ENCODE peak calls at places on chromosomes 7 and 10, in five cellular contexts. Y, E, P, W and X are unnamed samples.
A peak's percentile ranks its signal among the peaks of the same experiment; 100 is the strongest.

GRCh38 chr10:96422525-96422924 is 63.7 kb upstream of the OPALIN start:
- DNase-seq in E (no peak), W (no peak), Y (no peak), P (no peak), X (no peak)

GRCh38 chr10:24333736-24334135 is 124.8 kb downstream of the KIAA1217 start:
- DNase-seq in E (no peak), Y (peak; percentile 73), P (no peak), W (no peak), X (no peak)

GRCh38 chr7:103573479-103574058 is 127.6 kb upstream of the SLC26A5 start:
- DNase-seq in P (peak; percentile 24), E (peak; percentile 50), Y (peak; percentile 71), W (peak; percentile 6), X (peak; percentile 16)

GRCh38 chr10:43230909-43231522 is 35.8 kb downstream of the RASGEF1A start:
- DNase-seq in Y (no peak), P (peak; percentile 61), E (no peak), W (no peak), X (no peak)

GRCh38 chr10:71726673-71727428 is 7.3 kb upstream of the C10orf105 start:
- DNase-seq in Y (no peak), W (peak; percentile 65), P (peak; percentile 84), E (no peak), X (no peak)

GRCh38 chr7:29494350-29494749 is 69.3 kb upstream of the PRR15 start:
- DNase-seq in Y (peak; percentile 89), W (no peak), E (no peak), P (no peak), X (no peak)

GRCh38 chr10:74058658-74059057 is 60.7 kb downstream of the VCL start:
- DNase-seq in E (peak; percentile 32), W (no peak), P (peak; percentile 73), Y (no peak), X (no peak)

GRCh38 chr7:156607332-156608175 is 33.0 kb upstream of the RNF32 start:
- DNase-seq in P (no peak), E (no peak), Y (peak; percentile 9), W (no peak), X (peak; percentile 45)

GRCh38 chr10:80497187-80498038 is 40.3 kb upstream of the SH2D4B start:
- DNase-seq in E (peak; percentile 34), P (no peak), Y (peak; percentile 88), W (no peak), X (no peak)

GRCh38 chr10:93656155-93656554 is 43.8 kb downstream of the PDE6C start:
- DNase-seq in P (no peak), Y (peak; percentile 9), E (peak; percentile 4), W (no peak), X (no peak)

DNA sequence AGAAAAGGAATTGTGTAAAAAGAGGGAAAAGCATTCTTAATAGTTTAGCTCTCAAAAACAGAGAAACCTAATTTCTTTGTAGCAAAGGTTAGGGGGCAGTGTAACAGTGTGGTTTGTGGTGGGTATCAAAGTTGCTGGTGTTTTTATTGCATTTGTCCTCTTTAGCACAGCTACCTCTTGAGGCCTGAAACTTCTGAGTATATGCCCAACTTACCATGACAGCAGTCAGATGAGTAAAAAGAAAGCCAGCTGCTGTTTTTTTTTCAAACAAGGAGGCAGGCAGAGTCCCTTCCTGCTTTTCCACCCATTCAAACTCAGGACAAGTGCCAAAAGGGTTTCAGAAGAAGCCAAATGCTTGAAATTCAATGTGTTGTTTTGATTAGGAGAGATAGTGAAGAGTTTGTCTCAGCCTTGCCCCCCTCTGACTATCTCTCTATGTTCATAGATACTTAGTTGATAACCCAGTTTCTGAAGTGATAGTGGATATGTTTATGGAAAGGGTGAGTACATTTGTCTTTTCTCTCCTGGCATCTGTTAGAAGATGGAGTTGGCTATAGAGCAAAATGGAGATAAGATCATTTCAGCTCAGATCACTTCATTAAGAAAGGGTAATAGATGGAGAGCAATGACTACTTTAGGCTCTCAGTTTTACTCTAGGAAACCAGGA is 23.1 kb downstream of the GBF1 start:
- DNase-seq in Y (peak; percentile 49), W (no peak), E (no peak), P (no peak), X (no peak)
- TF ChIP-seq CTCF in Y (no peak), W (peak; percentile 13), E (no peak), P (peak; percentile 35), X (no peak)

GRCh38 chr10:132605390-132605789 is 67.8 kb downstream of the INPP5A start:
- DNase-seq in W (no peak), Y (no peak), E (no peak), P (no peak), X (no peak)
- TF ChIP-seq CTCF in W (no peak), Y (no peak), E (no peak), P (no peak), X (no peak)

GRCh38 chr10:69791812-69792211 is 9.9 kb upstream of the COL13A1 start:
- DNase-seq in Y (no peak), E (no peak), W (no peak), P (no peak), X (no peak)

GRCh38 chr10:69789164-69789576 is 12.5 kb upstream of the COL13A1 start:
- DNase-seq in E (no peak), P (peak; percentile 9), Y (peak; percentile 20), W (no peak), X (no peak)

GRCh38 chr10:69787681-69788080 is 14.0 kb upstream of the COL13A1 start:
- DNase-seq in W (no peak), Y (no peak), E (no peak), P (no peak), X (no peak)

GRCh38 chr10:69783515-69783914 is 18.2 kb upstream of the COL13A1 start:
- DNase-seq in Y (no peak), W (no peak), P (no peak), E (no peak), X (no peak)

GRCh38 chr10:69786791-69787190 is 14.9 kb upstream of the COL13A1 start:
- DNase-seq in E (peak; percentile 56), Y (peak; percentile 78), P (peak; percentile 14), W (no peak), X (no peak)
- TF ChIP-seq CTCF in E (peak; percentile 42), Y (peak; percentile 65), P (peak; percentile 49), W (peak; percentile 21), X (no peak)

GRCh38 chr10:118287076-118287806 is 54.9 kb downstream of the FAM204A start:
- DNase-seq in P (no peak), Y (no peak), E (no peak), W (no peak), X (no peak)
- TF ChIP-seq CTCF in P (no peak), Y (no peak), E (no peak), W (no peak), X (no peak)

DNA sequence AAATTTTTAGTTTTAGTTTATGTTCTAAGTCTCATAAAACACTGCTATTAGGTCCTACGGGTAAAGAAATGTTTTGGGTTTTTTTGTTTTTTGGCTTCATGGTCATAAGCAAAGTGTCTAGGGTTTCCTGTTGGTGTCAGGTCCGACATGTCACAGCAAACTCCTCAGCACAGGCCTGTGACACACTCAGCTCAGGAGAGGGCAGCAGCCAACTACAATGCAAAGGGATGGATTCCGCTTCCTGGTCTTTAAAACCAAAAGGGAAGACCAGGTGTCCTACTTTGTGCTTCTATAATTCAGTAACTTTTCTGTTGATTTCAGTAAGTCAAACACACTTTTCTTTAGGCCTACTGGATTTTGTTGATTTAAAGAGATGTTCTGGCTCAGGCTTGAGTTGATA is 83.8 kb upstream of the MACROH2A2 start:
- DNase-seq in P (no peak), Y (no peak), W (no peak), E (peak; percentile 54), X (no peak)
- TF ChIP-seq CTCF in P (peak; percentile 38), Y (peak; percentile 1), W (no peak), E (peak; percentile 54), X (no peak)

DNA sequence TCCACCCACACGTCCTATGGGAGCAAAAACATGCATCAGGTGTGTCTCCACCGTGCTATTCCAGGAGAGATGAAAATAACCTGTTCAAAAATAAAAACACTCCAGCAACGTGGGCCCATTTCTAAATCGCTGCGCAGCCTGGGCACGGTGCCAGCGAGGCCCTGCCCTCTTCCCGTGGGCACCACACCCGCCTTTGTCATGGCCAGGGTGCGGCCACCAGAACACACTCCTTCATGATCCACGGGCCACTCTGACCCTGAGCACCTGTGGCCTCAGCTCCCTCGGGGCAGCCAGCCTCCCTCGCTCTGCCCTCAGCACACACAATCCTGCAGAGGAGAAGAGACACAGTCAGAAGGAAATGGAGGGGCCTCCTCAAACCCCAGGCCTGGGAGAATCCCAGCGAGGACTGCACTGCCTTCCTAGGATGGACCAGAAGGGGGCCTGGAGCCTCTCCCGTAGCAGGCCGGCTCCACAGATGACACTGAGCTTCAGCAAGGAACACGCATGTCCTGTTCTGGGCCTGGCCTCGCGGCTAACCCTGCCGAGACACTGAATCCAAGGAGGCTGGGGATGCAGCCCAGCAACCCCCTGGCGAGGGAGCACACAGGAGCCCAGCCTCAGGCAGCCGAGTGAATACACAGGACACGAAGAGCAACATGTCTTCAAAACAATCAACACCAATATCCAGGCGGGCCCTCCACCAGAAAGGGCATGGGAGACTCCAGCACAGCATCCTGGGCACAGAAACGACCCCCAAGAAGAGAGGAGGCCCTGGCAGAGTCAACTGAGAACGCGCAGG is 169.0 kb downstream of the MAD1L1 start:
- DNase-seq in E (peak; percentile 50), Y (no peak), P (no peak), W (no peak), X (no peak)
- TF ChIP-seq CTCF in E (peak; percentile 18), Y (no peak), P (no peak), W (no peak), X (no peak)

DNA sequence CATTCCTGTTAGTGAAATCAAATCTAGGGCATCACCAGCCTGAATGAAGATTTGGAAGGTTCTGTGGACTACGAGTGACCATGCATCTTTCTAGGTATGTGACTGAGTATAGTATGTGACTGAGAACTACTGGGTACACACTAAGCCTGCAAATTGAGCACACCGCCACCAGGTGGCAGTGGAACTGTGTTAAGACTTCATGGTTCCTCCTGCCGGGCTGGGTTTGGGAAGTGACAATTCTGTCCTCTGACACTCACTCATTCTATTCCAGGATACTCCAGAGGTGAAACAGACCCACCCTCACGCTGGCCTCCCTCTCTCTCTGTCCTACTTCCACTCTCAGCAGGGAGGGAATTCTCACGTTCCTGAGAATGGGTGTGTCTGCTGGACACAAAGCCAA is 84.0 kb upstream of the TMEM248 start:
- DNase-seq in P (peak; percentile 53), E (peak; percentile 42), Y (peak; percentile 70), W (no peak), X (no peak)
- TF ChIP-seq CTCF in P (peak; percentile 75), E (peak; percentile 29), Y (peak; percentile 48), W (peak; percentile 53), X (peak; percentile 6)

DNA sequence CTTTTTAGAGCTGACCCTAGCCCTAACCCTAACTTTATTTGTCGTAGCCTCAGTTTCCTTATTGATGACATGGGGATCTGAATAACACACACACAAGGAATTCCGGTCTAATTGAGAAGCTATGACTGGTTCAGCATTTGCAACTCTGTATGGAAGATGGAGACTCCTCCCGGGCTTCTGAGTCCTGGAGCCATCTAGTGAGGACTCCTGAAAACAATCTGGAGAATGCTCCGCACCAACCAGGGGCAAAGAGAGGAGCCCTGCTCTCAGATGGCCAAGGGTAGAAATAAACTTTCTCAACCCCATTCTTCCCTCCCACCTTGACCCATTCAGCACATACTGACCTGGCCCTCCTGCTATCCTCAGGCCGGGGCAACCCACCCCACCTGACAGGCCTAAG is 26.4 kb downstream of the MBL2 start:
- DNase-seq in Y (peak; percentile 19), W (no peak), P (no peak), E (no peak), X (no peak)
- TF ChIP-seq CTCF in Y (peak; percentile 28), W (no peak), P (peak; percentile 37), E (no peak), X (no peak)